ENCODE peak calls at places on chromosomes 2 and 18, in five cellular contexts. One of them, this sample, is unnamed.

GRCh38 chr2:7725132-7725849 is 808.1 kb downstream of the RNF144A start:
- DNase-seq in activated CD4-positive, alpha-beta T cell treated with anti-CD3 and anti-CD28 coated beads for 24 hours: no peak
- DNase-seq in HuH-7: no peak
- DNase-seq in IMR-90: peak; percentile 26
- DNase-seq in NCI-H1417: no peak
- DNase-seq in this sample: peak; percentile 20

GRCh38 chr2:196703660-196704209 is 64.2 kb downstream of the CCDC150 start:
- DNase-seq in NCI-H1417: no peak
- DNase-seq in HuH-7: no peak
- DNase-seq in IMR-90: peak; percentile 52
- DNase-seq in activated CD4-positive, alpha-beta T cell treated with anti-CD3 and anti-CD28 coated beads for 24 hours: no peak
- DNase-seq in this sample: no peak

GRCh38 chr2:105102963-105103421 is 65.1 kb downstream of the MRPS9 start:
- DNase-seq in IMR-90: peak; percentile 88
- DNase-seq in HuH-7: no peak
- DNase-seq in activated CD4-positive, alpha-beta T cell treated with anti-CD3 and anti-CD28 coated beads for 24 hours: no peak
- DNase-seq in NCI-H1417: no peak
- DNase-seq in this sample: peak; percentile 66

GRCh38 chr2:147382322-147382948 is 462.4 kb upstream of the ACVR2A start:
- DNase-seq in IMR-90: no peak
- DNase-seq in NCI-H1417: peak; percentile 49
- DNase-seq in activated CD4-positive, alpha-beta T cell treated with anti-CD3 and anti-CD28 coated beads for 24 hours: no peak
- DNase-seq in HuH-7: no peak
- DNase-seq in this sample: no peak

GRCh38 chr2:182355815-182356214 is 71.0 kb downstream of the PDE1A start:
- DNase-seq in HuH-7: no peak
- DNase-seq in NCI-H1417: no peak
- DNase-seq in activated CD4-positive, alpha-beta T cell treated with anti-CD3 and anti-CD28 coated beads for 24 hours: no peak
- DNase-seq in IMR-90: peak; percentile 56
- DNase-seq in this sample: no peak

GRCh38 chr2:159817278-159817677 is 19.3 kb upstream of the CD302 start:
- DNase-seq in NCI-H1417: no peak
- DNase-seq in activated CD4-positive, alpha-beta T cell treated with anti-CD3 and anti-CD28 coated beads for 24 hours: no peak
- DNase-seq in HuH-7: no peak
- DNase-seq in IMR-90: no peak
- DNase-seq in this sample: no peak

GRCh38 chr2:215460682-215461081 is 24.8 kb upstream of the FN1 start:
- DNase-seq in NCI-H1417: no peak
- DNase-seq in activated CD4-positive, alpha-beta T cell treated with anti-CD3 and anti-CD28 coated beads for 24 hours: no peak
- DNase-seq in IMR-90: peak; percentile 97
- DNase-seq in HuH-7: no peak
- DNase-seq in this sample: peak; percentile 89

GRCh38 chr18:31555971-31556747 is 35.5 kb upstream of the TTR start:
- DNase-seq in HuH-7: no peak
- DNase-seq in IMR-90: peak; percentile 70
- DNase-seq in activated CD4-positive, alpha-beta T cell treated with anti-CD3 and anti-CD28 coated beads for 24 hours: peak; percentile 18
- DNase-seq in NCI-H1417: peak; percentile 55
- DNase-seq in this sample: peak; percentile 80

GRCh38 chr2:224469374-224469964 is 67.6 kb upstream of the FAM124B start:
- DNase-seq in activated CD4-positive, alpha-beta T cell treated with anti-CD3 and anti-CD28 coated beads for 24 hours: no peak
- DNase-seq in HuH-7: no peak
- DNase-seq in IMR-90: no peak
- DNase-seq in NCI-H1417: no peak
- DNase-seq in this sample: no peak

GRCh38 chr2:106030287-106031268 is 163.5 kb downstream of the UXS1 start:
- DNase-seq in HuH-7: peak; percentile 62
- DNase-seq in NCI-H1417: no peak
- DNase-seq in activated CD4-positive, alpha-beta T cell treated with anti-CD3 and anti-CD28 coated beads for 24 hours: peak; percentile 24
- DNase-seq in IMR-90: peak; percentile 81
- DNase-seq in this sample: peak; percentile 61

GRCh38 chr2:138324068-138324771 is 177.3 kb upstream of the SPOPL start:
- DNase-seq in activated CD4-positive, alpha-beta T cell treated with anti-CD3 and anti-CD28 coated beads for 24 hours: no peak
- DNase-seq in HuH-7: no peak
- DNase-seq in NCI-H1417: no peak
- DNase-seq in IMR-90: no peak
- DNase-seq in this sample: no peak

GRCh38 chr2:73836141-73836943 is 7.6 kb downstream of the STAMBP start:
- DNase-seq in HuH-7: no peak
- DNase-seq in NCI-H1417: no peak
- DNase-seq in IMR-90: no peak
- DNase-seq in activated CD4-positive, alpha-beta T cell treated with anti-CD3 and anti-CD28 coated beads for 24 hours: no peak
- DNase-seq in this sample: no peak

GRCh38 chr2:160920791-160921303 is 239.4 kb upstream of the TANK start:
- DNase-seq in activated CD4-positive, alpha-beta T cell treated with anti-CD3 and anti-CD28 coated beads for 24 hours: no peak
- DNase-seq in IMR-90: peak; percentile 95
- DNase-seq in HuH-7: no peak
- DNase-seq in NCI-H1417: no peak
- DNase-seq in this sample: peak; percentile 98

GRCh38 chr2:215394102-215394805 is 41.6 kb downstream of the FN1 start:
- DNase-seq in activated CD4-positive, alpha-beta T cell treated with anti-CD3 and anti-CD28 coated beads for 24 hours: no peak
- DNase-seq in HuH-7: no peak
- DNase-seq in NCI-H1417: no peak
- DNase-seq in IMR-90: no peak
- DNase-seq in this sample: no peak